ENCODE peak calls at places on chromosomes 11 and 22, in seven cellular contexts. K is endothelial cell of umbilical vein; E is NT2/D1; R is stimulated activated CD8-positive, alpha-beta memory T cell treated with anti-CD3 and anti-CD28 coated beads, Interleukin-15, amount 100 ng/mL, for 1 hour; W is foreskin fibroblast; Q is H54; Z is HEK293T. O is an unnamed sample.

GRCh38 chr11:128250482-128250881 is 336.9 kb downstream of the ETS1 start:
- DNase-seq in Q (no peak), Z (no peak), K (no peak), R (no peak), E (no peak), W (no peak), O (no peak)

GRCh38 chr22:49966716-49967332 is 6.3 kb downstream of the PIM3 start:
- DNase-seq in R (no peak), Z (no peak), W (peak), E (no peak), K (peak), Q (no peak), O (no peak)

GRCh38 chr11:74909363-74909762 is 39.5 kb downstream of the XRRA1 start:
- DNase-seq in Z (no peak), W (no peak), R (no peak), K (no peak), E (no peak), Q (no peak), O (no peak)

GRCh38 chr22:29266564-29267461 is 968 bp downstream of the RHBDD3 start:
- DNase-seq in E (no peak), R (no peak), W (no peak), Q (no peak), Z (no peak), K (peak), O (no peak)

GRCh38 chr22:44393066-44393465 is 80.3 kb upstream of the SHISAL1 start:
- DNase-seq in W (no peak), K (no peak), Z (no peak), R (no peak), Q (no peak), E (no peak), O (peak)

GRCh38 chr11:2190670-2191471 is 19.3 kb upstream of the TH start:
- DNase-seq in Q (no peak), R (no peak), E (no peak), Z (no peak), W (no peak), K (no peak), O (no peak)

GRCh38 chr22:49970528-49971231 is 10.1 kb downstream of the PIM3 start:
- DNase-seq in W (peak), K (peak), Z (peak), R (peak), Q (peak), E (peak), O (peak)

GRCh38 chr22:22395230-22395629 is 113.3 kb downstream of the ZNF280B start:
- DNase-seq in E (no peak), Q (no peak), K (no peak), Z (no peak), R (no peak), W (no peak), O (peak)

GRCh38 chr22:27386186-27386585 is 415.4 kb downstream of the MN1 start:
- DNase-seq in Z (no peak), K (no peak), W (no peak), R (no peak), E (no peak), Q (no peak), O (no peak)

GRCh38 chr22:42178910-42179495 is 48.4 kb upstream of the CYP2D6 start:
- DNase-seq in Q (no peak), Z (no peak), K (no peak), R (no peak), E (no peak), W (no peak), O (no peak)

GRCh38 chr22:48748113-48748859 is 1079.4 kb downstream of the BRD1 start:
- DNase-seq in Q (no peak), Z (no peak), W (no peak), K (no peak), E (no peak), R (no peak), O (no peak)

GRCh38 chr11:91067666-91068065 is 844.8 kb upstream of the CHORDC1 start:
- DNase-seq in Z (no peak), K (no peak), R (no peak), Q (no peak), E (no peak), W (no peak), O (no peak)

GRCh38 chr11:126413843-126414405 is 58.4 kb downstream of the ST3GAL4 start:
- DNase-seq in W (no peak), E (no peak), R (no peak), Z (no peak), K (no peak), Q (no peak), O (no peak)

GRCh38 chr11:94997437-94997836 is 23.9 kb downstream of the KDM4D start:
- DNase-seq in Z (no peak), W (no peak), R (no peak), K (no peak), E (no peak), Q (no peak), O (no peak)

GRCh38 chr11:134476435-134477021 is 64.5 kb upstream of the B3GAT1 start:
- DNase-seq in Q (no peak), R (no peak), E (peak), K (no peak), W (no peak), Z (peak), O (no peak)